ENCODE peak calls at places on chromosomes 5 and 9, in four cellular contexts. R is foreskin fibroblast; G is anterior cingulate cortex; H is stimulated activated naive CD4-positive, alpha-beta T cell. B is an unnamed sample.

GRCh38 chr9:37908698-37909186 is 4.8 kb upstream of the SLC25A51 start:
- DNase-seq in R (peak; percentile 64), G (no peak), H (no peak), B (no peak)

GRCh38 chr5:102296229-102296817 is at the start of gene SLCO4C1:
- DNase-seq in R (no peak), G (peak; percentile 83), H (peak; percentile 67), B (peak; percentile 85)

GRCh38 chr5:108953940-108954339 is 206.2 kb downstream of the FER start:
- DNase-seq in R (no peak), G (no peak), H (no peak), B (no peak)

GRCh38 chr9:124574944-124575343 is 67.7 kb upstream of the NR5A1 start:
- DNase-seq in R (peak; percentile 67), G (no peak), H (no peak), B (no peak)

GRCh38 chr5:178831049-178831448 is 28.7 kb upstream of the ZNF354B start:
- DNase-seq in R (no peak), G (no peak), H (no peak), B (no peak)

GRCh38 chr9:109856785-109857184 is 76.8 kb downstream of the PALM2AKAP2 start:
- DNase-seq in R (peak; percentile 54), G (peak; percentile 78), H (no peak), B (no peak)

GRCh38 chr5:143733635-143734341 is 78.2 kb upstream of the HMHB1 start:
- DNase-seq in R (no peak), G (no peak), H (no peak), B (no peak)

GRCh38 chr5:115720888-115721287 is 95.1 kb upstream of the TMED7 start:
- DNase-seq in R (no peak), G (no peak), H (no peak), B (no peak)

GRCh38 chr9:129414377-129415021 is 206.4 kb downstream of the C9orf50 start:
- DNase-seq in R (peak; percentile 35), G (no peak), H (peak; percentile 76), B (no peak)

GRCh38 chr9:6194934-6195333 is 20.7 kb upstream of the IL33 start:
- DNase-seq in R (no peak), G (no peak), H (no peak), B (no peak)

GRCh38 chr9:14315754-14316573 is 2.0 kb upstream of the NFIB start:
- DNase-seq in R (no peak), G (peak; percentile 35), H (no peak), B (peak; percentile 35)

GRCh38 chr9:37311938-37312730 is 110.4 kb upstream of the GRHPR start:
- DNase-seq in R (no peak), G (no peak), H (no peak), B (no peak)

GRCh38 chr5:171450423-171451246 is 31.2 kb downstream of the FGF18 start:
- DNase-seq in R (peak; percentile 72), G (no peak), H (no peak), B (no peak)

GRCh38 chr9:92718086-92719001 is 46.3 kb downstream of the BICD2 start:
- DNase-seq in R (no peak), G (no peak), H (no peak), B (no peak)

GRCh38 chr5:116256717-116257116 is 171.9 kb downstream of the COMMD10 start:
- DNase-seq in R (no peak), G (no peak), H (no peak), B (no peak)

GRCh38 chr9:34591091-34591910 is 1.8 kb upstream of the CNTFR start:
- DNase-seq in R (peak; percentile 70), G (peak; percentile 84), H (peak; percentile 77), B (peak; percentile 95)

GRCh38 chr5:96483878-96484277 is 50.8 kb upstream of the PCSK1 start:
- DNase-seq in R (no peak), G (no peak), H (no peak), B (peak; percentile 6)

GRCh38 chr5:176521286-176521685 is 15.9 kb downstream of the RNF44 start:
- DNase-seq in R (no peak), G (no peak), H (no peak), B (no peak)

GRCh38 chr9:13529321-13530104 is 250.0 kb upstream of the MPDZ start:
- DNase-seq in R (no peak), G (no peak), H (no peak), B (no peak)

GRCh38 chr5:135501965-135502364 is 33.8 kb downstream of the NEUROG1 start:
- DNase-seq in R (no peak), G (no peak), H (no peak), B (no peak)

GRCh38 chr9:126471084-126471611 is 142.6 kb upstream of the LMX1B start:
- DNase-seq in R (peak; percentile 77), G (no peak), H (peak; percentile 66), B (peak; percentile 50)

GRCh38 chr5:87102841-87103240 is 164.8 kb upstream of the RASA1 start:
- DNase-seq in R (no peak), G (no peak), H (no peak), B (no peak)

GRCh38 chr9:129322022-129322621 is 144.1 kb upstream of the IER5L start:
- DNase-seq in R (no peak), G (no peak), H (no peak), B (no peak)

GRCh38 chr9:111118256-111118950 is 80.1 kb upstream of the LPAR1 start:
- DNase-seq in R (peak; percentile 84), G (no peak), H (no peak), B (no peak)

GRCh38 chr5:26419987-26420386 is 618.4 kb downstream of the CDH9 start:
- DNase-seq in R (no peak), G (no peak), H (no peak), B (no peak)

GRCh38 chr5:126248611-126249010 is 174.6 kb upstream of the GRAMD2B start:
- DNase-seq in R (no peak), G (no peak), H (no peak), B (no peak)

B was measured in GM20000.